ENCODE peak calls at places on chromosomes 3 and 15, in five cellular contexts. D is lower lobe of right lung, Y is pancreas, C is suprapubic skin, H is tibial artery. M is an unnamed sample.

GRCh38 chr3:136818191-136818850 is 605 bp upstream of the SLC35G2 start:
- DNase-seq in Y (peak), H (peak), D (no peak), C (no peak), M (peak)

GRCh38 chr15:45372032-45372995 is 6.0 kb downstream of the GATM start:
- DNase-seq in C (no peak), H (no peak), Y (no peak), D (no peak), M (no peak)

GRCh38 chr3:104612218-104612617 is 754.5 kb upstream of the ALCAM start:
- DNase-seq in D (no peak), Y (no peak), C (no peak), H (no peak), M (no peak)

GRCh38 chr3:112773864-112774263 is 72.8 kb downstream of the CD200R1L start:
- DNase-seq in C (no peak), Y (no peak), D (peak), H (no peak), M (no peak)

GRCh38 chr3:158842946-158843345 is 41.1 kb downstream of the MFSD1 start:
- DNase-seq in C (no peak), Y (no peak), D (no peak), H (no peak), M (no peak)

GRCh38 chr3:5197470-5198312 is 10.2 kb downstream of the EDEM1 start:
- DNase-seq in H (no peak), Y (no peak), D (no peak), C (no peak), M (no peak)

GRCh38 chr3:187319699-187320302 is 28.3 kb upstream of the MASP1 start:
- DNase-seq in Y (peak), D (peak), H (peak), C (no peak), M (peak)

GRCh38 chr3:72597756-72598195 is 250.5 kb downstream of the SHQ1 start:
- DNase-seq in D (no peak), H (no peak), C (no peak), Y (no peak), M (no peak)

GRCh38 chr3:171640520-171641412 is 169.5 kb downstream of the PLD1 start:
- DNase-seq in H (no peak), Y (no peak), D (no peak), C (no peak), M (peak)

GRCh38 chr3:21024563-21024962 is 726.4 kb downstream of the ZNF385D start:
- DNase-seq in Y (no peak), H (no peak), C (no peak), D (no peak), M (no peak)

GRCh38 chr3:184716652-184717607 is 5.1 kb upstream of the MAGEF1 start:
- DNase-seq in Y (no peak), D (no peak), H (peak), C (no peak), M (no peak)

GRCh38 chr3:25448750-25449684 is 21.0 kb downstream of the RARB start:
- DNase-seq in H (peak), C (peak), Y (peak), D (peak), M (peak)

GRCh38 chr3:141940204-141940776 is 63.8 kb downstream of the ATP1B3 start:
- DNase-seq in D (no peak), C (peak), H (no peak), Y (no peak), M (no peak)

GRCh38 chr15:75930866-75931265 is 27.2 kb downstream of the FBXO22 start:
- DNase-seq in Y (no peak), D (no peak), C (no peak), H (no peak), M (no peak)

GRCh38 chr15:75925440-75925839 is 21.8 kb downstream of the FBXO22 start:
- DNase-seq in Y (no peak), H (no peak), C (no peak), D (no peak), M (no peak)

GRCh38 chr15:75929799-75930565 is 26.3 kb downstream of the FBXO22 start:
- DNase-seq in Y (no peak), H (no peak), C (no peak), D (no peak), M (no peak)

GRCh38 chr15:75927601-75928000 is 23.9 kb downstream of the FBXO22 start:
- DNase-seq in H (no peak), Y (no peak), D (no peak), C (no peak), M (no peak)

DNA sequence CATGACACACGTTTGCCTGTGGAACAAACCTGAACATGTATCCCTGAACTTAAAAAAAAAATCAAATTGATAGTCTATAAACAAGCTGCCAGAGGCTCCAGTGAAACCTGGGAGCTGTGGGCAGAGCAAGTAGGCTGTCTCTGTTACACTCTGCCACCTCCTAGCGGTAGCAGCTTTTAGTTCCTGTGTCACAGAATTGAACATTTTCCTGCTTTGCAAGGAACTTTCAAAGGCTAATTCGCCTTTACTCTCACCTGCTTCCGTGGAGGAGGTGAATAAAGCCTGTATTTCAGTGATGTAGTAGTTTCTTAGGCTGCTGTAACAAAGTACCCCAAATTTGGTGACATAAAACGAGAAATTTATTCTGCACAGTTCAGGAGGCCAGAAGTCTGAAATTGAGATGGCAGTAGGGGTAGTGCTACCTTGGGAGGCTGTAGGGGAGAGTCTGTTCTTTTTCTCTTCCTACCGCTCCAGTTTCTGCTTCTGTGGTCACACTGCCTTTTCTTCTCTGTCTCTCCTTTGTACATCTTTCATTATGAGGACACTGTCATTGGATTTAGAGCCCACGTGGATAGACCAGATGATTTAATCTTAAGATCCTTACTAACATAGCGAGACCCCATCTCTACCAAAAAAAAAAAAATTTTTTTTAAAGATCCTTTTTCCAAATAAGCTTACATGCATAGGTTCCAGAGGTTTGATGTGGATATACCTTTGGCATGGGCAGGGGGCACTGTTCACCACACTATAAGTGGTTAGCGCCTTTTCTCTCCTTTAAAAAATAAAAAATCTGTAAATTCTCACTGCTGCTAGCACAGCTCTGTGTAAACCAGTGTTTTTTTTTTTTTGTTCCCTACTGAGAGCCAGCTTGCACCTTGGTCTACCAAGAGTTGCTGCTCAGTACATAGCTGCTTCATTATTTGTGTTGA is 25.3 kb downstream of the FBXO22 start:
- DNase-seq in H (no peak), Y (no peak), D (no peak), C (no peak), M (no peak)
- TF ChIP-seq CTCF in H (no peak), Y (no peak), D (no peak), C (no peak), M (no peak)

GRCh38 chr3:124785966-124786365 is 55.7 kb downstream of the UMPS start:
- DNase-seq in H (no peak), D (no peak), Y (no peak), C (no peak), M (no peak)

GRCh38 chr3:124784686-124785382 is 54.6 kb downstream of the UMPS start:
- DNase-seq in Y (no peak), D (no peak), C (no peak), H (no peak), M (no peak)

GRCh38 chr3:124788254-124788745 is 58.0 kb downstream of the UMPS start:
- DNase-seq in H (no peak), Y (no peak), D (no peak), C (no peak), M (no peak)

GRCh38 chr3:124787490-124788195 is 57.4 kb downstream of the UMPS start:
- DNase-seq in H (no peak), Y (no peak), D (no peak), C (no peak), M (no peak)

GRCh38 chr3:124786491-124787241 is 56.4 kb downstream of the UMPS start:
- DNase-seq in D (no peak), H (no peak), C (no peak), Y (no peak), M (no peak)
- TF ChIP-seq CTCF in D (peak), H (peak), C (peak), Y (no peak), M (peak)

DNA sequence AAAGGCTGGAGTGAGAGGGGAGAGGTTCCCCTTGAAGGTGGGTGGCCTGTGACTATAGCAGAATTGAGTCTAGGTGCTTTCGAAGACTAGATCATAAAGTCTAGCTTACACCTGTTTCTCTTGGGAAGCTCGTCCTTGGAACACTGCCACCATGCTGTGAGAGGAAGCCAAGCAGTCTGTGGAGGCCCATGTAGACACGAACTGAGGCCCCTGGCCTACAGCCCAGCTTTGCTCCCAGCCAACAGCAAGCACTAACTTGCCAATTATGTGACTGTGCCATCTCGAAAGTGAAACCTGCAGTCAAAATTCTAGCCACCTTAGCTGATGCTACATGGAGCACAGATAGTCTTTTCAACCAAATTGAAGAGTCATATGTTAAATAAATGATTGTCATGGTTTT is 190.5 kb upstream of the NECTIN3 start:
- DNase-seq in D (peak), H (no peak), Y (peak), C (no peak), M (peak)
- TF ChIP-seq CTCF in D (no peak), H (no peak), Y (no peak), C (no peak), M (no peak)

GRCh38 chr3:30894521-30895289 is at the start of gene GADL1:
- DNase-seq in C (no peak), D (peak), Y (peak), H (peak), M (peak)
- TF ChIP-seq CTCF in C (no peak), D (no peak), Y (no peak), H (no peak), M (no peak)

GRCh38 chr3:57826286-57826951 is 70.3 kb downstream of the SLMAP start:
- DNase-seq in D (no peak), Y (no peak), C (no peak), H (no peak), M (no peak)
- TF ChIP-seq CTCF in D (peak), Y (no peak), C (no peak), H (no peak), M (peak)

M was measured in left ventricle myocardium inferior.